ENCODE peak calls at places on chromosome 21, in four cellular contexts. I is EH; V is NCI-H2081; U is stimulated activated CD8-positive, alpha-beta memory T cell treated with anti-CD3 and anti-CD28 coated beads, Interleukin-7, amount 100 ng/mL, for 1 hour. L is an unnamed sample.

GRCh38 chr21:41348434-41348833 is 13.4 kb upstream of the MX2 start:
- DNase-seq in V (no peak), I (no peak), U (no peak), L (no peak)

GRCh38 chr21:31599563-31599962 is 59.9 kb upstream of the SOD1 start:
- DNase-seq in V (no peak), I (no peak), U (no peak), L (no peak)

GRCh38 chr21:41961282-41961701 is 7.5 kb upstream of the C2CD2 start:
- DNase-seq in V (no peak), U (no peak), I (peak; percentile 25), L (no peak)

GRCh38 chr21:37787456-37787855 is 128.8 kb downstream of the KCNJ6 start:
- DNase-seq in I (peak; percentile 96), V (no peak), U (no peak), L (no peak)

GRCh38 chr21:45420623-45421041 is 15.7 kb downstream of the COL18A1 start:
- DNase-seq in I (no peak), V (no peak), U (no peak), L (no peak)

GRCh38 chr21:31732538-31732864 is 583 bp upstream of the SCAF4 start:
- DNase-seq in U (no peak), I (no peak), V (no peak), L (no peak)

GRCh38 chr21:34336756-34337391 is 26.9 kb upstream of the KCNE2 start:
- DNase-seq in V (no peak), I (peak; percentile 86), U (no peak), L (no peak)

GRCh38 chr21:31185663-31186062 is 147.4 kb upstream of the KRTAP19-8 start:
- DNase-seq in I (no peak), U (no peak), V (no peak), L (no peak)